ENCODE peak calls at places on chromosome 4, in five cellular contexts. D is endodermal cell, M is IMR-90, F is endothelial cell of umbilical vein, X is adipocyte. S is an unnamed sample.

GRCh38 chr4:69617083-69617694 is 22.3 kb downstream of the UGT2A2 start:
- DNase-seq in F (peak; percentile 31), D (no peak), M (peak; percentile 12), X (peak; percentile 41), S (peak; percentile 76)

GRCh38 chr4:29326004-29326403 is 1394.2 kb upstream of the PCDH7 start:
- DNase-seq in F (no peak), D (no peak), M (no peak), X (no peak), S (no peak)

GRCh38 chr4:140158234-140159030 is 4.4 kb upstream of the MAML3 start:
- DNase-seq in D (no peak), F (peak; percentile 67), M (peak; percentile 37), X (peak; percentile 51), S (peak; percentile 26)

GRCh38 chr4:184282251-184282713 is 64.6 kb upstream of the ENPP6 start:
- DNase-seq in D (peak; percentile 59), M (no peak), X (no peak), F (no peak), S (no peak)

GRCh38 chr4:1834047-1834769 is 21.7 kb downstream of the LETM1 start:
- DNase-seq in M (no peak), X (no peak), F (no peak), D (no peak), S (no peak)

GRCh38 chr4:133149932-133150642 is 993 bp downstream of the PCDH10 start:
- DNase-seq in F (peak; percentile 59), M (no peak), D (no peak), X (peak; percentile 47), S (no peak)

GRCh38 chr4:103306870-103307345 is 108.8 kb upstream of the CENPE start:
- DNase-seq in M (no peak), X (peak; percentile 4), D (peak; percentile 75), F (no peak), S (peak; percentile 3)

GRCh38 chr4:112183252-112183651 is 38.0 kb downstream of the FAM241A start:
- DNase-seq in X (peak; percentile 15), D (no peak), F (no peak), M (peak; percentile 30), S (no peak)

GRCh38 chr4:185792384-185793146 is 19.4 kb downstream of the SORBS2 start:
- DNase-seq in D (no peak), F (peak; percentile 99), X (peak; percentile 86), M (peak; percentile 96), S (peak; percentile 85)

GRCh38 chr4:181966084-181966483 is 277.1 kb upstream of the TENM3 start:
- DNase-seq in D (no peak), F (no peak), M (peak; percentile 68), X (peak; percentile 60), S (no peak)

GRCh38 chr4:992297-993110 is 700 bp downstream of the SLC26A1 start:
- DNase-seq in M (peak; percentile 30), X (no peak), D (no peak), F (peak; percentile 61), S (peak; percentile 31)

GRCh38 chr4:188145626-188146025 is 6.4 kb downstream of the TRIML1 start:
- DNase-seq in D (no peak), F (no peak), X (no peak), M (peak; percentile 21), S (no peak)

GRCh38 chr4:55348436-55348835 is 2.4 kb downstream of the SRD5A3 start:
- DNase-seq in X (no peak), M (peak; percentile 82), F (no peak), D (no peak), S (peak; percentile 91)

GRCh38 chr4:38242822-38243384 is 282.7 kb downstream of the PTTG2 start:
- DNase-seq in X (no peak), D (no peak), F (no peak), M (no peak), S (no peak)

GRCh38 chr4:172758586-172759340 is 409.8 kb upstream of the GALNT7 start:
- DNase-seq in D (no peak), M (peak; percentile 89), X (peak; percentile 74), F (no peak), S (peak; percentile 83)

GRCh38 chr4:76726631-76727030 is 171.3 kb downstream of the SOWAHB start:
- DNase-seq in F (no peak), M (no peak), X (no peak), D (no peak), S (no peak)

GRCh38 chr4:57127361-57127760 is 17.2 kb upstream of the IGFBP7 start:
- DNase-seq in M (no peak), X (no peak), D (no peak), F (no peak), S (no peak)

GRCh38 chr4:127985989-127986388 is 20.8 kb downstream of the ABHD18 start:
- DNase-seq in F (no peak), D (no peak), X (no peak), M (no peak), S (no peak)

GRCh38 chr4:83456184-83456501 is 285 bp downstream of the MRPS18C start:
- DNase-seq in F (no peak), M (no peak), X (no peak), D (no peak), S (no peak)

GRCh38 chr4:139904406-139904805 is 238.8 kb downstream of the MGST2 start:
- DNase-seq in F (no peak), D (no peak), M (no peak), X (no peak), S (no peak)

GRCh38 chr4:158936238-158936637 is 166.6 kb upstream of the RAPGEF2 start:
- DNase-seq in F (no peak), X (no peak), D (no peak), M (no peak), S (no peak)

GRCh38 chr4:41141910-41142309 is 72.4 kb downstream of the APBB2 start:
- DNase-seq in X (peak; percentile 63), M (peak; percentile 86), F (peak; percentile 95), D (no peak), S (peak; percentile 29)

GRCh38 chr4:173761236-173761635 is 231.2 kb upstream of the HAND2 start:
- DNase-seq in M (no peak), X (no peak), D (no peak), F (no peak), S (no peak)

GRCh38 chr4:168141733-168142132 is 49.4 kb downstream of the ANXA10 start:
- DNase-seq in D (no peak), M (no peak), X (no peak), F (no peak), S (no peak)

GRCh38 chr4:168981460-168981859 is 28.6 kb downstream of the CBR4 start:
- DNase-seq in F (peak; percentile 14), D (no peak), X (peak; percentile 11), M (peak; percentile 60), S (peak; percentile 46)

GRCh38 chr4:128802680-128803628 is 6.5 kb upstream of the JADE1 start:
- DNase-seq in M (no peak), F (no peak), X (no peak), D (peak; percentile 75), S (no peak)

GRCh38 chr4:46648088-46648744 is 258.3 kb upstream of the GABRA2 start:
- DNase-seq in X (no peak), D (peak; percentile 89), F (no peak), M (peak; percentile 64), S (peak; percentile 64)

DNA sequence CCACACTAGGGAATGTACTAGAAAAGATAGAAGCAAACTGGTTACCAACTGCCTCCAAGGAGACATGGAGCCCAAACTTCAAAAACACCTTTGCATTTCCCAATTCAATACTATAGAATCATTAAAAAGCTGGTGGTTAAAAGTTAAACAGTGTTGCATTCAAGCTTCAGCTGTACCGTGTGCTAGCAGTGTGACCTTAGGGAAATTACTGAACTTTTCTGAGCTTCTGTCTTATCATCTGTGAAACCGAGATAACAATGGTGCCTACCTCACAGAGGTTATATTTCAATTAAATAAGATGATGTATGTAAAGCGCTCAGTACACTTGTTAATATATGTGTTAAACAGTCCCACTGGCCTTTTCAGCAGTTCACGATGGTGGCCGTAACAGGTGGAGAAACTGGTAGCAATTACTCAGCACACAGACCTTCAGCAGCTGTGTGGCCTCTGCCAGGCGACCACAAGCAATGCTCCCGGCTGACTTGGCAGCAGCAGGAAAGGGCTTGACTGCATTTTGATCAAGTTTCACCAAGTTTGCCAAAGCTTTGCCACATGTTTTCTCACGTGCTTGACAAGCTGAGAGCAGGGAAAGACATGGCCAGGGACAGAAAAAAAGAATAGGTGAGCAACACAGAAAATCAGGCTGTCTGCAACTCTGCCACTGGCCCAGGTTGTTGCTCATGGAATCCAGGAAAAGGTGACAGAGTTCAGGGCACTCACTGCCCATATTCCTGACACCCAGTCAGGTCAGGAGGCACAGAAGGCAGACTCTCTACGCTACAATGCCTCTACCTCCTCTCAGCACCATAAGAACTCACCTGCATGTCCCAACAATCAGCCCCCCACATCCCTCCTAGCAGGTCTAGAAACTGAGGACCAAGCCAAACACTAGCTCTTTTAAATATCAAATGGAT is 72.1 kb downstream of the PARM1 start:
- DNase-seq in M (no peak), F (no peak), X (no peak), D (no peak), S (peak; percentile 70)
- H3K9ac ChIP-seq in M (no peak overlapping the region), F (no peak overlapping the region), X (no peak overlapping the region), D (no peak overlapping the region), S (no peak overlapping the region)

DNA sequence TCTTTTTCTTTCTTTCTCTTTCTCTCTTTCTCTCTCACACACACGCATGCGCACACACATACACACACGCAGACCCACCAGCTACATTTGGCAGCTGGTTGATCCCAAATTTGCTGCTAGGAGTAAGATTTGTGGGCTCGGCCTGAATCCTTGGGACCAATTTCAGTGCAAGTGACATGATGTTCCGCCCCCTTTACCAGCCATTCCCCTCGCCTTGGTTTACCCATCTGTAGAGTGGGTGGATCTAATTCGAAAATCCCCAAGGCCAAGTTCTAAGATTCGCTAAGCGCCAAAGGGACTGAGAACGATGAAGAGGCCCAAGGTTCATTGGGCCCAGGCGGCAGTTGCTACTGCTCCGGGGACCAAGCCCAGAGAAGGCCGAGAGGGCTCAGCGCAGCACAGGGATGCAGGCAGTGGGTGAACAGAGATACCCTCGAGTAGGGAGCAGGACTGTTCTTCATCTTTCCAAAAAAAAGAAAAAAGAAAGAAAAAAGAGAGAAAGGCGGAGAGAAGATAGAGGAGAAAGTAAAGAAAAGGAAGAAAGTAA is 5.8 kb downstream of the NKX3-2 start:
- DNase-seq in X (no peak), F (no peak), D (no peak), M (no peak), S (no peak)
- H3K27me3 ChIP-seq in X (peaks cover 93% of the 10 kb centered on the region), F (peaks cover 100% of the 10 kb centered on the region), D (peaks cover 100% of the 10 kb centered on the region), M (peaks cover 99% of the 10 kb centered on the region), S (peaks cover 68% of the 10 kb centered on the region)

GRCh38 chr4:99998062-99998880 is 48.2 kb upstream of the H2AZ1 start:
- DNase-seq in X (peak; percentile 79), D (no peak), F (peak; percentile 42), M (peak; percentile 62), S (peak; percentile 59)
- H3K9ac ChIP-seq in X (peak overlapping the region; percentile 28), D (no peak overlapping the region), F (no peak overlapping the region), M (no peak overlapping the region), S (no peak overlapping the region)

GRCh38 chr4:8639777-8640720 is 47.5 kb downstream of the CPZ start:
- DNase-seq in F (no peak), D (no peak), X (no peak), M (no peak), S (no peak)

GRCh38 chr4:8640816-8641215 is 48.3 kb downstream of the CPZ start:
- DNase-seq in D (no peak), M (no peak), X (no peak), F (no peak), S (no peak)

GRCh38 chr4:8641256-8641655 is 48.7 kb downstream of the CPZ start:
- DNase-seq in D (no peak), M (no peak), F (no peak), X (no peak), S (no peak)

GRCh38 chr4:8637456-8637984 is 45.0 kb downstream of the CPZ start:
- DNase-seq in F (no peak), D (no peak), M (no peak), X (no peak), S (no peak)

GRCh38 chr4:8639021-8639420 is 46.5 kb downstream of the CPZ start:
- DNase-seq in D (no peak), M (no peak), F (no peak), X (no peak), S (no peak)
- H3K27me3 ChIP-seq in D (peaks cover 9% of the 10 kb centered on the region), M (peaks cover 10% of the 10 kb centered on the region), F (no peaks in the 10 kb centered on the region), X (peaks cover 26% of the 10 kb centered on the region), S (peaks cover 8% of the 10 kb centered on the region)

S was measured in PC-3.